ENCODE peak calls at places on chromosomes 4 and X, in four cellular contexts. Y is neuronal stem cell; F is CD4-positive, alpha-beta memory T cell; J is Jurkat, Clone E6-1. V is an unnamed sample.
A peak's percentile ranks its signal among the peaks of the same experiment; 100 is the strongest.

GRCh38 chr4:74444891-74445642 is at the start of gene AREG:
- DNase-seq in Y (peak; percentile 45), F (peak; percentile 92), J (peak; percentile 36), V (peak; percentile 89)

GRCh38 chrX:106774981-106775380 is 27.5 kb upstream of the TBC1D8B start:
- DNase-seq in Y (no peak), F (no peak), J (no peak), V (no peak)

GRCh38 chr4:182582245-182582644 is 334.9 kb downstream of the DCTD start:
- DNase-seq in Y (no peak), F (no peak), J (no peak), V (no peak)

GRCh38 chr4:156976147-156976546 is 4.5 kb upstream of the PDGFC start:
- DNase-seq in Y (no peak), F (no peak), J (no peak), V (no peak)

GRCh38 chr4:159273841-159274240 is 171.0 kb downstream of the RAPGEF2 start:
- DNase-seq in Y (no peak), F (no peak), J (no peak), V (no peak)

GRCh38 chr4:82792912-82793649 is 5.5 kb downstream of the SCD5 start:
- DNase-seq in Y (no peak), F (no peak), J (no peak), V (no peak)

GRCh38 chr4:101067383-101067782 is 279.9 kb downstream of the PPP3CA start:
- DNase-seq in Y (no peak), F (no peak), J (no peak), V (no peak)

GRCh38 chrX:40273356-40274050 is 175.7 kb upstream of the BCOR start:
- DNase-seq in Y (no peak), F (no peak), J (no peak), V (no peak)

GRCh38 chrX:13369541-13370140 is 49.8 kb upstream of the ATXN3L start:
- DNase-seq in Y (no peak), F (no peak), J (no peak), V (no peak)

GRCh38 chrX:27086221-27086620 is 376.9 kb downstream of the PPP4R3C start:
- DNase-seq in Y (peak; percentile 27), F (no peak), J (no peak), V (no peak)

GRCh38 chrX:49291615-49292337 is 11.7 kb upstream of the GAGE10 start:
- DNase-seq in Y (peak; percentile 46), F (peak; percentile 60), J (peak; percentile 50), V (peak; percentile 48)

GRCh38 chrX:136251042-136251991 is at the start of gene MAP7D3:
- DNase-seq in Y (peak; percentile 39), F (peak; percentile 67), J (peak; percentile 45), V (peak; percentile 67)

GRCh38 chrX:38055170-38055847 is 49.0 kb downstream of the SYTL5 start:
- DNase-seq in Y (no peak), F (no peak), J (no peak), V (no peak)

GRCh38 chr4:40055379-40055872 is 1.2 kb upstream of the N4BP2 start:
- DNase-seq in Y (peak; percentile 18), F (peak; percentile 64), J (peak; percentile 54), V (peak; percentile 7)

GRCh38 chr4:161182913-161183312 is 980.9 kb downstream of the FSTL5 start:
- DNase-seq in Y (no peak), F (no peak), J (no peak), V (no peak)

GRCh38 chr4:122827899-122828601 is 1.4 kb downstream of the FGF2 start:
- DNase-seq in Y (peak; percentile 58), F (peak; percentile 38), J (no peak), V (no peak)

GRCh38 chr4:150493846-150494245 is 88.1 kb upstream of the MAB21L2 start:
- DNase-seq in Y (no peak), F (no peak), J (no peak), V (no peak)

GRCh38 chr4:130851932-130852331 is 1756.0 kb downstream of the C4orf33 start:
- DNase-seq in Y (no peak), F (no peak), J (no peak), V (no peak)

GRCh38 chr4:10584042-10584441 is 100.5 kb downstream of the CLNK start:
- DNase-seq in Y (no peak), F (no peak), J (no peak), V (no peak)

GRCh38 chrX:152445926-152446325 is 5.2 kb downstream of the GABRA3 start:
- DNase-seq in Y (no peak), F (no peak), J (no peak), V (no peak)

GRCh38 chr4:170242471-170242870 is 152.7 kb upstream of the AADAT start:
- DNase-seq in Y (no peak), F (no peak), J (no peak), V (no peak)

GRCh38 chrX:39772057-39772832 is 325.5 kb downstream of the BCOR start:
- DNase-seq in Y (no peak), F (peak; percentile 41), J (peak; percentile 68), V (peak; percentile 59)

GRCh38 chr4:2948895-2949781 is 14.1 kb downstream of the NOP14 start:
- DNase-seq in Y (no peak), F (no peak), J (peak; percentile 19), V (no peak)

GRCh38 chrX:140712413-140713173 is 3.0 kb downstream of the LINC00632 start:
- DNase-seq in Y (peak; percentile 48), F (peak; percentile 41), J (peak; percentile 56), V (peak; percentile 44)

GRCh38 chr4:65865489-65865888 is 195.2 kb upstream of the EPHA5 start:
- DNase-seq in Y (no peak), F (no peak), J (peak; percentile 37), V (no peak)

GRCh38 chrX:140767646-140768045 is 58.1 kb downstream of the LINC00632 start:
- DNase-seq in Y (no peak), F (no peak), J (no peak), V (no peak)

GRCh38 chrX:113980953-113981352 is 602.9 kb upstream of the HTR2C start:
- DNase-seq in Y (no peak), F (no peak), J (no peak), V (no peak)

GRCh38 chrX:1914606-1915365 is 299.9 kb downstream of the ASMT start:
- DNase-seq in Y (no peak), F (no peak), J (no peak), V (no peak)

GRCh38 chr4:23788460-23788859 is 101.4 kb downstream of the PPARGC1A start:
- DNase-seq in Y (no peak), F (no peak), J (no peak), V (no peak)

GRCh38 chrX:53239474-53239873 is 14.5 kb upstream of the KDM5C start:
- DNase-seq in Y (no peak), F (no peak), J (no peak), V (no peak)